ENCODE peak calls at places on chromosomes 7 and 10, in ten cellular contexts. M, K, H, I, Q, Z, E, O, F and R are unnamed samples.

GRCh38 chr7:101395376-101395775 is 32.7 kb downstream of the COL26A1 start:
- DNase-seq in M (no peak), K (no peak), H (no peak), I (no peak), Q (no peak), Z (no peak), E (no peak), O (no peak), F (no peak), R (no peak)

GRCh38 chr7:101924171-101924570 is 106.7 kb downstream of the CUX1 start:
- DNase-seq in M (peak), K (no peak), H (no peak), I (no peak), Q (no peak), Z (no peak), E (peak), O (peak), F (no peak), R (peak)

GRCh38 chr7:149500910-149501309 is 3.3 kb upstream of the ZNF746 start:
- DNase-seq in M (peak), K (no peak), H (no peak), I (no peak), Q (no peak), Z (no peak), E (no peak), O (no peak), F (no peak), R (no peak)

GRCh38 chr10:49734676-49735075 is 27.4 kb downstream of the OGDHL start:
- DNase-seq in M (no peak), K (no peak), H (no peak), I (peak), Q (no peak), Z (no peak), E (no peak), O (no peak), F (no peak), R (no peak)

GRCh38 chr10:80288849-80289248 is 609 bp downstream of the MAT1A start:
- DNase-seq in M (no peak), K (no peak), H (no peak), I (no peak), Q (no peak), Z (no peak), E (no peak), O (no peak), F (no peak), R (no peak)

GRCh38 chr10:72509951-72510350 is 115.9 kb downstream of the MICU1 start:
- DNase-seq in M (no peak), K (no peak), H (no peak), I (no peak), Q (no peak), Z (no peak), E (no peak), O (no peak), F (no peak), R (no peak)

GRCh38 chr7:45221896-45222604 is 64.5 kb downstream of the RAMP3 start:
- DNase-seq in M (no peak), K (no peak), H (no peak), I (no peak), Q (no peak), Z (no peak), E (no peak), O (no peak), F (no peak), R (no peak)

GRCh38 chr7:108294595-108294994 is 161.6 kb downstream of the NRCAM start:
- DNase-seq in M (no peak), K (no peak), H (no peak), I (peak), Q (no peak), Z (no peak), E (no peak), O (no peak), F (no peak), R (no peak)

GRCh38 chr10:3100093-3100792 is 32.9 kb downstream of the PFKP start:
- DNase-seq in M (no peak), K (no peak), H (no peak), I (no peak), Q (no peak), Z (no peak), E (no peak), O (no peak), F (no peak), R (no peak)

GRCh38 chr7:101681170-101682007 is 52.3 kb upstream of the MYL10 start:
- DNase-seq in M (peak), K (peak), H (no peak), I (no peak), Q (peak), Z (peak), E (no peak), O (peak), F (peak), R (no peak)

GRCh38 chr7:38760226-38760625 is 129.1 kb upstream of the AMPH start:
- DNase-seq in M (no peak), K (no peak), H (no peak), I (no peak), Q (no peak), Z (no peak), E (no peak), O (no peak), F (no peak), R (no peak)

GRCh38 chr10:69904533-69904932 is 102.8 kb downstream of the COL13A1 start:
- DNase-seq in M (no peak), K (no peak), H (no peak), I (no peak), Q (no peak), Z (no peak), E (no peak), O (no peak), F (no peak), R (no peak)

GRCh38 chr10:83274088-83274487 is 865.2 kb upstream of the GHITM start:
- DNase-seq in M (no peak), K (no peak), H (no peak), I (no peak), Q (no peak), Z (no peak), E (no peak), O (no peak), F (no peak), R (no peak)

DNA sequence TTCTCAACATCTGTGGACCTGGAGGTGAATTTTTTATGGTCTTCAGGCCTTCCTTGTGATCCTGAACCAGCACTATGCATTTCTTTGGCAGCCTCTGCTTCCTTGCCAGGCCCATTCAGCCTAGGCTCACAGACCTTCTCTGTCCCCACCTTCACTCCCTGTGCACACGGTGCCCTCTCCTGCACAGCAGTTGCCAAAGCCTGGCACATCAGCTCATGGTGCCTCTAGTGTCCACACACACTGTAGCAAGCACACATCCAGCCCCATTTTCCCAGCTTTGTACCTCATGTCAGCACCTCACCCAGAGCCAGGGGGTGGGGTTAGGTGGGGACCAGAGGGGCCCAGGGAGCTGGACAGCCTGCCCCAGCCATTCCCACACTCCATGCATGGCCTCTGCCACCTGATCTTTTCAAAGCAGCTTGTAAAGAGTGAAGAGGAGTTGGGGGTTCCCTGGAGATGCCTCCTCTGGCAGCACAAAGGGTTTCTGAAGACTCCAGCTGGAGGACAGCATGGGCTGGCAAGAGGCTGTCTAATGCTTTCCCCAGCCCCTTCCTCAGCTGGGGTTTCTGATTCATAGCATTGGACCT is 57.9 kb upstream of the TMEM72 start:
- DNase-seq in M (peak), K (no peak), H (no peak), I (no peak), Q (no peak), Z (no peak), E (no peak), O (peak), F (no peak), R (no peak)
- TF ChIP-seq CTCF in M (peak), K (peak), H (no peak), I (no peak), Q (peak), Z (peak), E (no peak), O (peak), F (peak), R (peak)

GRCh38 chr10:114087255-114087654 is 43.6 kb downstream of the ADRB1 start:
- DNase-seq in M (no peak), K (no peak), H (no peak), I (no peak), Q (no peak), Z (no peak), E (no peak), O (no peak), F (no peak), R (no peak)
- TF ChIP-seq CTCF in M (no peak), K (peak), H (no peak), I (no peak), Q (no peak), Z (no peak), E (no peak), O (peak), F (no peak), R (peak)

GRCh38 chr7:140347218-140347617 is 51.1 kb downstream of the SLC37A3 start:
- DNase-seq in M (no peak), K (no peak), H (no peak), I (no peak), Q (no peak), Z (no peak), E (no peak), O (no peak), F (no peak), R (no peak)

GRCh38 chr7:140345426-140345825 is 52.9 kb downstream of the SLC37A3 start:
- DNase-seq in M (no peak), K (no peak), H (no peak), I (no peak), Q (no peak), Z (no peak), E (no peak), O (no peak), F (no peak), R (no peak)

GRCh38 chr7:140348161-140348849 is 50.0 kb downstream of the SLC37A3 start:
- DNase-seq in M (no peak), K (no peak), H (no peak), I (no peak), Q (no peak), Z (peak), E (no peak), O (peak), F (no peak), R (no peak)

DNA sequence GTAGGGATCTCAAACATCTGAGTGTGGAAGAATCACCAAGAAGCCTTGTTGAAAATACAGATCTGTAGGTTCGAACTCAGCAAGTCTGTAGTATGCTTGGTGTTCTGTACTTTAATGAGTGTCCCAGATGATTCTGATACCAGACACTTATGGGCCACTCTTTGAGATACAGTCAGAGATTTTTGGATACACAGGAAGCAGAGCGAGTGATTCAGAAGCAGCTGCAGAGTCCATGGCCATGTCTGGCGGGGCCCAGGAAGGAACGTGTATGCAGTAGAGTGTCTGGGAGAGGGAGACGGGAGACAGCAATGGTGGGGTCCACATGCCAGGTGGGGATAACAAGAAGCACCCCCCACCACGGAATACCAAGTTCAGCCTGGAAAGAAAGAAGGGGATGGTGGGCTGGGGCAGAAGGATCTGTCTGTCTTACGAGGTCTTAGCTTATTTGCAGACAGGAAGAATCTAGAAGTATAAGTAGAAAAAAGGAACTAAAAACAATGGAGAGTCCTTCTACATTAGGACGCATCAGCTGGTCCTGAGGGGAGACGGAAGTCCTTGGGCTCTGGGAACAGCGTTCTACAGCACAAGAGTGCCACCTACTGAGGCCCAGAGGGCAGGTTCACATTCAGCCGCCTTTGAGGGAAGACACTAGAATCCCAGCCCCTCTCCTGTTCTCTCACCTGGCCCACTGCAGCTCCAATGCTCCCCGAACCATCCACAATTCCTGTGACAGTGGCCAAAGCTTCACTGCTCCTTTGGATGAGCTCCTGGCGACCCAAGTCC is 55.4 kb downstream of the SLC37A3 start:
- DNase-seq in M (peak), K (peak), H (no peak), I (no peak), Q (peak), Z (no peak), E (peak), O (no peak), F (no peak), R (no peak)
- TF ChIP-seq CTCF in M (peak), K (peak), H (no peak), I (peak), Q (peak), Z (peak), E (no peak), O (peak), F (peak), R (peak)

DNA sequence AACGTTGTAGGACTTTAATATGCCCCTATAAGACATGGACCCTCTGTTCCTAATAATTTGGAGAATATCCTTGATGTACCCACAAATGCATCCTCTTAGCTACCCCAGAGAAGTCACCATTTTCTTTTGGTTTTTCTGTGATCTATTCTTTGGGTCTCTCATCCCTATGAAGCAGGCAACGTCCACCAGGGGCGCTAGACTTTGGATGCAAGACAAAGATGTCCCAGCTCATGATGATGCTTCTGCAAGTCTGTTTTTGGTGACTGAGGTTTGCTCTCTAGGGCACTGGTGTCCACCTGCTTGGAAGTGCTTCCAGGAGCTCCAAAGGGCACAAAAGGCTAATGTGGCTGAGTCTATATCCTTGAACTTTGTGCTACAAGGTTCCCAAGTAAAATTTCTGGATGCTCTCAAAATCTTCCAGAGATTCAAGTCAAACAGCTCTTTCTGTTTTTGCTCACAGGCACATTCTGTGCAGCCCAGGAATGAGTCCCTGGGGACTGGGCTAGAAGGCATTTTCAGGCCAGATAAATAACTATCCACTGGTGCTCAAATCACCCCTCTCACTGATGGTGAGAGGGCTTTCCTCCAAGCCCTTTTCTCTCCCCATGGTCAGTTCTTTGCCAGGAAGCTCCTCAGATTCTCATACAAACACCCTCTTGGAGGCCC is 166.4 kb downstream of the C7orf25 start:
- DNase-seq in M (peak), K (peak), H (no peak), I (no peak), Q (peak), Z (no peak), E (no peak), O (no peak), F (no peak), R (no peak)
- TF ChIP-seq CTCF in M (peak), K (peak), H (peak), I (peak), Q (peak), Z (peak), E (no peak), O (peak), F (peak), R (peak)